ENCODE peak calls at places on chromosomes 4 and X, in seven cellular contexts. One of them, this sample, is unnamed.

GRCh38 chr4:68927165-68927564 is 24.4 kb downstream of the UGT2A3 start:
- DNase-seq in body of pancreas: no peak
- DNase-seq in heart right ventricle: no peak
- DNase-seq in OCI-LY7: no peak
- DNase-seq in A549: no peak
- DNase-seq in SK-N-SH: no peak
- DNase-seq in tibial artery: no peak
- DNase-seq in this sample: no peak

GRCh38 chr4:48024522-48024921 is 8.0 kb downstream of the NIPAL1 start:
- DNase-seq in heart right ventricle: no peak
- DNase-seq in OCI-LY7: no peak
- DNase-seq in SK-N-SH: no peak
- DNase-seq in A549: no peak
- DNase-seq in tibial artery: no peak
- DNase-seq in body of pancreas: no peak
- DNase-seq in this sample: no peak

GRCh38 chr4:122914938-122915337 is 7.5 kb downstream of the NUDT6 start:
- DNase-seq in body of pancreas: no peak
- DNase-seq in SK-N-SH: no peak
- DNase-seq in OCI-LY7: no peak
- DNase-seq in heart right ventricle: no peak
- DNase-seq in tibial artery: no peak
- DNase-seq in A549: no peak
- DNase-seq in this sample: no peak

GRCh38 chr4:180057198-180057821 is 2185.9 kb upstream of the TENM3 start:
- DNase-seq in body of pancreas: no peak
- DNase-seq in SK-N-SH: peak
- DNase-seq in OCI-LY7: no peak
- DNase-seq in heart right ventricle: no peak
- DNase-seq in tibial artery: no peak
- DNase-seq in A549: peak
- DNase-seq in this sample: no peak

GRCh38 chrX:103614999-103615398 is 7.2 kb downstream of the TCEAL3 start:
- DNase-seq in SK-N-SH: no peak
- DNase-seq in body of pancreas: no peak
- DNase-seq in A549: no peak
- DNase-seq in tibial artery: no peak
- DNase-seq in heart right ventricle: no peak
- DNase-seq in OCI-LY7: no peak
- DNase-seq in this sample: no peak

GRCh38 chr4:2217726-2218125 is 24.2 kb downstream of the HAUS3 start:
- DNase-seq in OCI-LY7: no peak
- DNase-seq in tibial artery: no peak
- DNase-seq in body of pancreas: no peak
- DNase-seq in SK-N-SH: no peak
- DNase-seq in heart right ventricle: no peak
- DNase-seq in A549: no peak
- DNase-seq in this sample: no peak

GRCh38 chr4:33369366-33369899 is 2649.3 kb downstream of the PCDH7 start:
- DNase-seq in OCI-LY7: no peak
- DNase-seq in heart right ventricle: no peak
- DNase-seq in body of pancreas: no peak
- DNase-seq in tibial artery: no peak
- DNase-seq in A549: no peak
- DNase-seq in SK-N-SH: no peak
- DNase-seq in this sample: no peak

GRCh38 chr4:77905651-77906263 is 43.1 kb downstream of the MRPL1 start:
- DNase-seq in OCI-LY7: no peak
- DNase-seq in A549: no peak
- DNase-seq in heart right ventricle: no peak
- DNase-seq in body of pancreas: no peak
- DNase-seq in SK-N-SH: peak
- DNase-seq in tibial artery: no peak
- DNase-seq in this sample: no peak

GRCh38 chr4:113639311-113639710 is 122.2 kb downstream of the CAMK2D start:
- DNase-seq in SK-N-SH: no peak
- DNase-seq in heart right ventricle: no peak
- DNase-seq in body of pancreas: no peak
- DNase-seq in tibial artery: no peak
- DNase-seq in OCI-LY7: peak
- DNase-seq in A549: no peak
- DNase-seq in this sample: no peak

GRCh38 chr4:2258091-2259035 is 3.5 kb downstream of the MXD4 start:
- DNase-seq in OCI-LY7: no peak
- DNase-seq in A549: no peak
- DNase-seq in tibial artery: peak
- DNase-seq in SK-N-SH: peak
- DNase-seq in heart right ventricle: no peak
- DNase-seq in body of pancreas: no peak
- DNase-seq in this sample: peak

GRCh38 chr4:67344594-67345380 is 200.5 kb downstream of the CENPC start:
- DNase-seq in heart right ventricle: no peak
- DNase-seq in SK-N-SH: no peak
- DNase-seq in body of pancreas: no peak
- DNase-seq in tibial artery: no peak
- DNase-seq in OCI-LY7: no peak
- DNase-seq in A549: no peak
- DNase-seq in this sample: no peak

GRCh38 chrX:107674480-107675364 is 46.4 kb downstream of the PRPS1 start:
- DNase-seq in A549: no peak
- DNase-seq in SK-N-SH: no peak
- DNase-seq in heart right ventricle: peak
- DNase-seq in body of pancreas: peak
- DNase-seq in tibial artery: peak
- DNase-seq in OCI-LY7: peak
- DNase-seq in this sample: peak

GRCh38 chr4:87465739-87466366 is 43.5 kb downstream of the NUDT9 start:
- DNase-seq in tibial artery: no peak
- DNase-seq in heart right ventricle: no peak
- DNase-seq in OCI-LY7: peak
- DNase-seq in body of pancreas: peak
- DNase-seq in SK-N-SH: peak
- DNase-seq in A549: peak
- DNase-seq in this sample: no peak

GRCh38 chr4:32662803-32663202 is 1942.6 kb downstream of the PCDH7 start:
- DNase-seq in OCI-LY7: no peak
- DNase-seq in tibial artery: no peak
- DNase-seq in A549: no peak
- DNase-seq in heart right ventricle: no peak
- DNase-seq in SK-N-SH: no peak
- DNase-seq in body of pancreas: no peak
- DNase-seq in this sample: no peak

GRCh38 chrX:13309631-13310030 is 10.2 kb downstream of the ATXN3L start:
- DNase-seq in A549: no peak
- DNase-seq in SK-N-SH: no peak
- DNase-seq in tibial artery: no peak
- DNase-seq in body of pancreas: no peak
- DNase-seq in heart right ventricle: no peak
- DNase-seq in OCI-LY7: no peak
- DNase-seq in this sample: no peak

GRCh38 chrX:11770320-11770719 is 12.3 kb downstream of the MSL3 start:
- DNase-seq in OCI-LY7: peak
- DNase-seq in A549: peak
- DNase-seq in tibial artery: no peak
- DNase-seq in SK-N-SH: peak
- DNase-seq in heart right ventricle: no peak
- DNase-seq in body of pancreas: peak
- DNase-seq in this sample: peak

DNA sequence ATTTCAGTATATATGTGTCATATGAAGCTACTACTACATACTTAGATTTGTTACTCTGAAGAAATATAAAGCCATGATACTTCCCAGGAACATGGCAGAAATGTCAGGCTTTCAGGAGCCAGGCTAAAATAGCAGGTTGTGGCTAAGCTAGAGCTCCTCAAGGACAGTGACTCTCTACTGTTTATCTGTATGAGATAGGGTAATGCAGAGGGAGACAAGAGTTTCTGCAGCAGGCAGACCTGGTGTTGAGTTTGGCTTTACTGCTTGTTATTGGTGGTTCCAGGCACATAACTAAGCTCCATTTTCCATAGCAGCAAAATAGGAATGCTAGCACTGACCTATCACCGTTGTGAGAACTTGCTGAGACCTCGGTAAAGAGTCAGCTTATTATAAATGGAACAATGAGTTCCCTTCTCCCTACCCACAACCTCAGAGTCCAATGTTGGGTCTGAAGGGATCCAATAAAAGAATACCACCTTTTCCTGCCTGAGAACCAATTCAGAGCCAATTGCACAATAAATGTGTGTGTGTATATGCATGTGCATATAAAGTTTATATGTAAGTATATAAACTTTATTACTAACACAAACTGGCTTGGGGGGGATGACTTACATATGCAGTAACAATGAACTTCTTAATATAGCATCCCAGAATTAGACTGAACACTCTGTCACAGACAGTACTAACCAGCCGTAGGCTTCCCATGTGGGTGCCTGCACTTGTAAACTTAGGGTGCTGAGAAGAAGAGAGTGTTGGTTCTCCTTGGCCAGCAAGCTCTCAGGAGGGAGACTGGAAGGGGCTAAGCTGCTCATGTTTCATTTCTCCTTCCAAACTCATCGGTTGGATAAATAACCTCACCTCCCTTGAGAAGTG is 51.9 kb upstream of the PAQR3 start:
- DNase-seq in tibial artery: no peak
- DNase-seq in A549: no peak
- DNase-seq in heart right ventricle: no peak
- DNase-seq in body of pancreas: no peak
- DNase-seq in SK-N-SH: no peak
- DNase-seq in OCI-LY7: no peak
- DNase-seq in this sample: no peak
- H3K27ac ChIP-seq in tibial artery: no peak
- H3K27ac ChIP-seq in A549: no peak
- H3K27ac ChIP-seq in heart right ventricle: no peak
- H3K27ac ChIP-seq in body of pancreas: no peak
- H3K27ac ChIP-seq in SK-N-SH: no peak
- H3K27ac ChIP-seq in OCI-LY7: no peak
- H3K27ac ChIP-seq in this sample: no peak

GRCh38 chr4:6909113-6909969 is at the start of gene TBC1D14:
- DNase-seq in heart right ventricle: peak
- DNase-seq in SK-N-SH: peak
- DNase-seq in A549: peak
- DNase-seq in tibial artery: peak
- DNase-seq in body of pancreas: peak
- DNase-seq in OCI-LY7: peak
- DNase-seq in this sample: peak
- TF ChIP-seq CTCF in heart right ventricle: no peak
- TF ChIP-seq CTCF in SK-N-SH: peak
- TF ChIP-seq CTCF in A549: no peak
- TF ChIP-seq CTCF in tibial artery: peak
- TF ChIP-seq CTCF in body of pancreas: no peak
- TF ChIP-seq CTCF in OCI-LY7: peak
- TF ChIP-seq CTCF in this sample: no peak

DNA sequence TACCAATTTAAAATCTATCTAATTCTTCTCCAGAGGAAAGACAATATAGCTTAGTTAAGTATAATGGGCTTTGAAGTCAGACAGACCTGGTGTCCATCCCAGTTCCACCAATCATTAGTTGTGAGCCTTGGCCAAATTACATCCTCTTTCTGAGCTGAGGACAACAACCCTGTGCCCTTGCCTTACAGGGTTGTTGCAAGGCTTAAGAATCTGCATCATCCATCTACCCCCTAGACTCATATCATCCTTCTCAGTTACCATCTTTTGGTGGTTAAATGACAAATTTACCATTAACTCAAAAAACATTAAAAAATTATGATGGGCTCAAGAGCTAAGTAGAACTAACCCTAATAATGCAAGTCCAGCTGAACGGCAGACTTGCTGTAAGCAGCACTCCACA is 51.6 kb downstream of the NAP1L5 start:
- DNase-seq in SK-N-SH: no peak
- DNase-seq in heart right ventricle: no peak
- DNase-seq in OCI-LY7: no peak
- DNase-seq in tibial artery: no peak
- DNase-seq in A549: no peak
- DNase-seq in body of pancreas: no peak
- DNase-seq in this sample: no peak
- H3K27ac ChIP-seq in SK-N-SH: no peak
- H3K27ac ChIP-seq in heart right ventricle: no peak
- H3K27ac ChIP-seq in OCI-LY7: no peak
- H3K27ac ChIP-seq in tibial artery: no peak
- H3K27ac ChIP-seq in A549: no peak
- H3K27ac ChIP-seq in body of pancreas: no peak
- H3K27ac ChIP-seq in this sample: no peak

GRCh38 chrX:19986531-19986930 is 4.3 kb downstream of the BCLAF3 start:
- DNase-seq in body of pancreas: no peak
- DNase-seq in A549: no peak
- DNase-seq in tibial artery: no peak
- DNase-seq in OCI-LY7: no peak
- DNase-seq in SK-N-SH: no peak
- DNase-seq in heart right ventricle: no peak
- DNase-seq in this sample: no peak

GRCh38 chrX:19990519-19991349 is at the start of gene BCLAF3:
- DNase-seq in OCI-LY7: peak
- DNase-seq in body of pancreas: peak
- DNase-seq in SK-N-SH: peak
- DNase-seq in A549: peak
- DNase-seq in heart right ventricle: peak
- DNase-seq in tibial artery: peak
- DNase-seq in this sample: peak

GRCh38 chrX:19987856-19988255 is 3.0 kb downstream of the BCLAF3 start:
- DNase-seq in SK-N-SH: no peak
- DNase-seq in body of pancreas: no peak
- DNase-seq in A549: no peak
- DNase-seq in OCI-LY7: no peak
- DNase-seq in heart right ventricle: no peak
- DNase-seq in tibial artery: no peak
- DNase-seq in this sample: no peak

GRCh38 chrX:19991350-19991718 is 473 bp upstream of the BCLAF3 start:
- DNase-seq in OCI-LY7: peak
- DNase-seq in SK-N-SH: no peak
- DNase-seq in tibial artery: no peak
- DNase-seq in heart right ventricle: no peak
- DNase-seq in A549: no peak
- DNase-seq in body of pancreas: no peak
- DNase-seq in this sample: no peak

GRCh38 chrX:19990225-19990518 is 689 bp downstream of the BCLAF3 start:
- DNase-seq in tibial artery: no peak
- DNase-seq in body of pancreas: no peak
- DNase-seq in A549: peak
- DNase-seq in OCI-LY7: no peak
- DNase-seq in heart right ventricle: no peak
- DNase-seq in SK-N-SH: no peak
- DNase-seq in this sample: no peak
- TF ChIP-seq CTCF in tibial artery: no peak
- TF ChIP-seq CTCF in body of pancreas: no peak
- TF ChIP-seq CTCF in A549: no peak
- TF ChIP-seq CTCF in OCI-LY7: no peak
- TF ChIP-seq CTCF in heart right ventricle: no peak
- TF ChIP-seq CTCF in SK-N-SH: no peak
- TF ChIP-seq CTCF in this sample: no peak

GRCh38 chr4:168019019-168019651 is 73.2 kb upstream of the ANXA10 start:
- DNase-seq in A549: no peak
- DNase-seq in heart right ventricle: no peak
- DNase-seq in body of pancreas: no peak
- DNase-seq in OCI-LY7: no peak
- DNase-seq in SK-N-SH: no peak
- DNase-seq in tibial artery: no peak
- DNase-seq in this sample: no peak
- H3K27ac ChIP-seq in A549: no peak
- H3K27ac ChIP-seq in heart right ventricle: no peak
- H3K27ac ChIP-seq in body of pancreas: no peak
- H3K27ac ChIP-seq in OCI-LY7: no peak
- H3K27ac ChIP-seq in SK-N-SH: no peak
- H3K27ac ChIP-seq in tibial artery: no peak
- H3K27ac ChIP-seq in this sample: no peak

GRCh38 chrX:4787971-4788370 is 1074.5 kb upstream of the PRKX start:
- DNase-seq in body of pancreas: no peak
- DNase-seq in SK-N-SH: no peak
- DNase-seq in OCI-LY7: peak
- DNase-seq in A549: no peak
- DNase-seq in heart right ventricle: no peak
- DNase-seq in tibial artery: no peak
- DNase-seq in this sample: no peak
- TF ChIP-seq CTCF in body of pancreas: no peak
- TF ChIP-seq CTCF in SK-N-SH: no peak
- TF ChIP-seq CTCF in OCI-LY7: peak
- TF ChIP-seq CTCF in A549: peak
- TF ChIP-seq CTCF in heart right ventricle: no peak
- TF ChIP-seq CTCF in tibial artery: no peak
- TF ChIP-seq CTCF in this sample: no peak

This sample was measured in heart left ventricle.